ENCODE peak calls at places on chromosome X, in four cellular contexts. F is astrocyte; J is stimulated activated naive CD4-positive, alpha-beta T cell; U is brain microvascular endothelial cell. V is an unnamed sample.

GRCh38 chrX:151153086-151153485 is 23.3 kb upstream of the GPR50 start:
- DNase-seq in J (no peak), F (peak; percentile 20), U (peak; percentile 4), V (peak; percentile 17)

GRCh38 chrX:11381464-11381863 is 88.3 kb downstream of the AMELX start:
- DNase-seq in J (no peak), U (peak; percentile 69), F (no peak), V (no peak)

GRCh38 chrX:30649859-30650258 is 3.4 kb upstream of the GK start:
- DNase-seq in J (no peak), F (no peak), U (no peak), V (no peak)

GRCh38 chrX:46634577-46634976 is 61.0 kb downstream of the CHST7 start:
- DNase-seq in J (no peak), F (no peak), U (no peak), V (no peak)

GRCh38 chrX:22300130-22300529 is 27.4 kb downstream of the CBLL2 start:
- DNase-seq in J (no peak), U (peak; percentile 43), F (peak; percentile 68), V (peak; percentile 28)

GRCh38 chrX:42241421-42241820 is 318.1 kb upstream of the CASK start:
- DNase-seq in U (no peak), J (no peak), F (no peak), V (no peak)

GRCh38 chrX:14028473-14028872 is 1.2 kb downstream of the GEMIN8 start:
- DNase-seq in J (no peak), U (no peak), F (no peak), V (no peak)

GRCh38 chrX:23235051-23235450 is 99.6 kb upstream of the PTCHD1 start:
- DNase-seq in J (no peak), U (no peak), F (no peak), V (no peak)

GRCh38 chrX:48703228-48703627 is 6.7 kb downstream of the SUV39H1 start:
- DNase-seq in F (no peak), J (no peak), U (no peak), V (no peak)

GRCh38 chrX:64580035-64580434 is 184.8 kb upstream of the MTMR8 start:
- DNase-seq in J (no peak), U (no peak), F (no peak), V (no peak)

GRCh38 chrX:47221756-47222155 is 3.3 kb downstream of the CDK16 start:
- DNase-seq in J (no peak), F (no peak), U (no peak), V (no peak)

GRCh38 chrX:68988865-68989264 is 160.0 kb downstream of the EFNB1 start:
- DNase-seq in U (no peak), F (no peak), J (no peak), V (no peak)

GRCh38 chrX:45266456-45266855 is 65.8 kb upstream of the DIPK2B start:
- DNase-seq in F (no peak), U (no peak), J (no peak), V (no peak)

GRCh38 chrX:29952016-29952415 is 263.3 kb upstream of the MAGEB2 start:
- DNase-seq in U (no peak), J (no peak), F (no peak), V (no peak)

GRCh38 chrX:100648601-100649417 is 4.8 kb downstream of the SRPX2 start:
- DNase-seq in U (peak; percentile 82), F (peak; percentile 71), J (no peak), V (peak; percentile 65)

GRCh38 chrX:63932006-63932405 is 147.0 kb upstream of the ARHGEF9 start:
- DNase-seq in J (no peak), F (no peak), U (no peak), V (no peak)

GRCh38 chrX:70324326-70324725 is 34.4 kb downstream of the KIF4A start:
- DNase-seq in F (peak; percentile 12), U (no peak), J (no peak), V (no peak)

V was measured in skeletal muscle cell.